ENCODE peak calls at places on chromosomes 12 and 14, in nine cellular contexts. N is A172, A is lung, M is caudate nucleus, P is left kidney, Y is T follicular helper cell, K is GM06990, J is T-helper 17 cell, G is tibial artery. V is an unnamed sample.

GRCh38 chr12:101230547-101230946 is 20.5 kb upstream of the SLC5A8 start:
- DNase-seq in N (peak; percentile 37), A (no peak), M (no peak), P (peak; percentile 31), Y (no peak), K (no peak), J (no peak), G (no peak), V (no peak)

GRCh38 chr14:22539831-22540230 is 49.2 kb downstream of the DAD1 start:
- DNase-seq in N (no peak), A (no peak), M (no peak), P (no peak), Y (no peak), K (no peak), J (no peak), G (no peak), V (no peak)

GRCh38 chr12:29970501-29970900 is 186.8 kb upstream of the TMTC1 start:
- DNase-seq in N (no peak), A (no peak), M (no peak), P (no peak), Y (no peak), K (no peak), J (no peak), G (no peak), V (no peak)

GRCh38 chr14:101252443-101253214 is 308.7 kb upstream of the DIO3 start:
- DNase-seq in N (no peak), A (no peak), M (no peak), P (no peak), Y (no peak), K (no peak), J (no peak), G (peak; percentile 23), V (no peak)

GRCh38 chr14:63200767-63201166 is 3.5 kb upstream of the RHOJ start:
- DNase-seq in N (no peak), A (no peak), M (no peak), P (no peak), Y (no peak), K (no peak), J (no peak), G (no peak), V (no peak)

GRCh38 chr12:67019070-67019469 is 250.1 kb upstream of the CAND1 start:
- DNase-seq in N (no peak), A (no peak), M (no peak), P (no peak), Y (no peak), K (no peak), J (no peak), G (no peak), V (no peak)

GRCh38 chr12:11981174-11981733 is 89.5 kb upstream of the BCL2L14 start:
- DNase-seq in N (no peak), A (no peak), M (no peak), P (no peak), Y (peak; percentile 49), K (peak; percentile 80), J (peak; percentile 16), G (no peak), V (no peak)

GRCh38 chr14:99425272-99425681 is 55.4 kb downstream of the SETD3 start:
- DNase-seq in N (no peak), A (peak; percentile 84), M (no peak), P (no peak), Y (no peak), K (no peak), J (no peak), G (no peak), V (no peak)

GRCh38 chr14:93832076-93832475 is 43.8 kb upstream of the PRIMA1 start:
- DNase-seq in N (no peak), A (no peak), M (no peak), P (no peak), Y (no peak), K (no peak), J (no peak), G (no peak), V (no peak)

GRCh38 chr12:116538076-116538591 is 21.0 kb upstream of the MAP1LC3B2 start:
- DNase-seq in N (no peak), A (no peak), M (no peak), P (no peak), Y (no peak), K (peak; percentile 63), J (no peak), G (no peak), V (no peak)

GRCh38 chr12:94873368-94874085 is 130.0 kb downstream of the NDUFA12 start:
- DNase-seq in N (no peak), A (no peak), M (no peak), P (peak; percentile 76), Y (no peak), K (peak; percentile 86), J (no peak), G (no peak), V (no peak)